ENCODE peak calls at places on chromosomes 4 and X, in ten cellular contexts. E is Daoy; Q is stimulated activated CD4-positive, alpha-beta T cell treated with anti-CD3 and anti-CD28 coated beads, TNF-alpha, amount 100 ng/mL, for 4 hours; C is smooth muscle cell of the brain vasculature; G is lower lobe of right lung; I is activated CD4-positive, alpha-beta T cell treated with anti-CD3 and anti-CD28 coated beads, Interleukin-2, amount 50 U/mL, for 1 hour; F is thyroid gland; D is heart right ventricle; Y is endothelial cell; S is fibroblast of lung. T is an unnamed sample.

GRCh38 chr4:157751631-157752030 is 421.2 kb downstream of the GASK1B start:
- DNase-seq in E (no peak), Q (no peak), C (no peak), G (no peak), I (no peak), F (no peak), D (no peak), Y (no peak), S (no peak), T (no peak)

GRCh38 chr4:142248946-142249345 is 597.2 kb downstream of the INPP4B start:
- DNase-seq in E (peak), Q (no peak), C (no peak), G (no peak), I (no peak), F (no peak), D (no peak), Y (no peak), S (peak), T (no peak)

GRCh38 chr4:86653237-86653865 is 59.2 kb downstream of the PTPN13 start:
- DNase-seq in E (peak), Q (no peak), C (no peak), G (no peak), I (no peak), F (no peak), D (no peak), Y (no peak), S (no peak), T (no peak)

GRCh38 chr4:154132406-154132805 is 343.5 kb upstream of the SFRP2 start:
- DNase-seq in E (peak), Q (no peak), C (no peak), G (no peak), I (no peak), F (no peak), D (no peak), Y (no peak), S (peak), T (no peak)

GRCh38 chr4:124640037-124640730 is 72.3 kb downstream of the ANKRD50 start:
- DNase-seq in E (peak), Q (no peak), C (no peak), G (no peak), I (no peak), F (peak), D (no peak), Y (no peak), S (peak), T (peak)

GRCh38 chr4:19400820-19401219 is 850.9 kb upstream of the SLIT2 start:
- DNase-seq in E (no peak), Q (no peak), C (no peak), G (no peak), I (no peak), F (no peak), D (no peak), Y (no peak), S (no peak), T (no peak)

GRCh38 chr4:29756966-29757365 is 963.2 kb upstream of the PCDH7 start:
- DNase-seq in E (no peak), Q (no peak), C (no peak), G (no peak), I (no peak), F (no peak), D (no peak), Y (no peak), S (no peak), T (no peak)

GRCh38 chrX:24260827-24261550 is 52.9 kb downstream of the SUPT20HL2 start:
- DNase-seq in E (peak), Q (no peak), C (no peak), G (peak), I (no peak), F (no peak), D (peak), Y (no peak), S (peak), T (peak)

GRCh38 chrX:152821145-152821765 is 9.3 kb downstream of the CETN2 start:
- DNase-seq in E (peak), Q (no peak), C (no peak), G (no peak), I (no peak), F (peak), D (no peak), Y (peak), S (peak), T (peak)

GRCh38 chr4:40990202-40990898 is 224.0 kb downstream of the APBB2 start:
- DNase-seq in E (peak), Q (no peak), C (peak), G (no peak), I (no peak), F (no peak), D (no peak), Y (no peak), S (peak), T (peak)

GRCh38 chrX:1323315-1323714 is 13.3 kb upstream of the IL3RA start:
- DNase-seq in E (peak), Q (peak), C (no peak), G (peak), I (peak), F (no peak), D (peak), Y (peak), S (no peak), T (peak)

GRCh38 chrX:10239611-10240064 is 82.9 kb downstream of the CLCN4 start:
- DNase-seq in E (peak), Q (no peak), C (no peak), G (no peak), I (no peak), F (no peak), D (no peak), Y (no peak), S (peak), T (peak)

GRCh38 chrX:64642482-64642881 is 247.2 kb upstream of the MTMR8 start:
- DNase-seq in E (no peak), Q (no peak), C (no peak), G (no peak), I (no peak), F (no peak), D (no peak), Y (peak), S (no peak), T (no peak)

GRCh38 chr4:35493977-35494376 is 750.3 kb downstream of the ARAP2 start:
- DNase-seq in E (no peak), Q (no peak), C (no peak), G (no peak), I (no peak), F (no peak), D (no peak), Y (no peak), S (no peak), T (no peak)

GRCh38 chrX:11724122-11725017 is 33.7 kb upstream of the MSL3 start:
- DNase-seq in E (peak), Q (no peak), C (peak), G (no peak), I (no peak), F (peak), D (peak), Y (peak), S (peak), T (peak)

GRCh38 chr4:179313823-179314222 is 1871.6 kb upstream of the AGA start:
- DNase-seq in E (no peak), Q (no peak), C (no peak), G (no peak), I (no peak), F (no peak), D (no peak), Y (no peak), S (no peak), T (no peak)

GRCh38 chrX:106415276-106415895 is 196.4 kb upstream of the RADX start:
- DNase-seq in E (peak), Q (no peak), C (no peak), G (no peak), I (no peak), F (no peak), D (no peak), Y (peak), S (peak), T (peak)

GRCh38 chr4:166197166-166197565 is 324.1 kb downstream of the TLL1 start:
- DNase-seq in E (no peak), Q (no peak), C (no peak), G (no peak), I (no peak), F (no peak), D (no peak), Y (no peak), S (peak), T (no peak)

GRCh38 chr4:17368408-17368807 is 143.5 kb downstream of the QDPR start:
- DNase-seq in E (no peak), Q (no peak), C (no peak), G (no peak), I (no peak), F (no peak), D (no peak), Y (no peak), S (peak), T (no peak)

GRCh38 chrX:139194571-139195280 is 335.8 kb upstream of the F9 start:
- DNase-seq in E (peak), Q (no peak), C (no peak), G (peak), I (no peak), F (peak), D (peak), Y (peak), S (peak), T (peak)

GRCh38 chrX:24257011-24257410 is 56.9 kb downstream of the SUPT20HL2 start:
- DNase-seq in E (no peak), Q (no peak), C (no peak), G (no peak), I (no peak), F (no peak), D (no peak), Y (no peak), S (no peak), T (no peak)

GRCh38 chr4:44629280-44629866 is 22.1 kb downstream of the YIPF7 start:
- DNase-seq in E (peak), Q (no peak), C (no peak), G (no peak), I (peak), F (peak), D (peak), Y (peak), S (peak), T (peak)

GRCh38 chr4:111064342-111064993 is 441.6 kb upstream of the PITX2 start:
- DNase-seq in E (peak), Q (no peak), C (peak), G (no peak), I (no peak), F (no peak), D (no peak), Y (no peak), S (peak), T (peak)

GRCh38 chrX:74505437-74505836 is 84.1 kb downstream of the SLC16A2 start:
- DNase-seq in E (no peak), Q (no peak), C (no peak), G (no peak), I (no peak), F (peak), D (no peak), Y (no peak), S (no peak), T (no peak)

GRCh38 chr4:181821039-181822004 is 421.9 kb upstream of the TENM3 start:
- DNase-seq in E (peak), Q (no peak), C (no peak), G (no peak), I (no peak), F (no peak), D (no peak), Y (no peak), S (peak), T (peak)

GRCh38 chr4:106284227-106284626 is 31.8 kb downstream of the TBCK start:
- DNase-seq in E (no peak), Q (no peak), C (no peak), G (no peak), I (no peak), F (no peak), D (no peak), Y (no peak), S (no peak), T (no peak)

GRCh38 chr4:127623755-127624087 is 9.0 kb upstream of the INTU start:
- DNase-seq in E (peak), Q (no peak), C (no peak), G (no peak), I (no peak), F (peak), D (no peak), Y (peak), S (peak), T (no peak)

GRCh38 chrX:97547873-97548578 is 664.3 kb downstream of the RPA4 start:
- DNase-seq in E (peak), Q (no peak), C (no peak), G (no peak), I (no peak), F (no peak), D (no peak), Y (no peak), S (peak), T (no peak)

GRCh38 chr4:186823989-186824388 is 100.3 kb upstream of the FAT1 start:
- DNase-seq in E (no peak), Q (no peak), C (no peak), G (no peak), I (no peak), F (no peak), D (no peak), Y (no peak), S (peak), T (no peak)

GRCh38 chrX:101164766-101165590 is 54.6 kb upstream of the DRP2 start:
- DNase-seq in E (no peak), Q (no peak), C (no peak), G (no peak), I (no peak), F (no peak), D (no peak), Y (no peak), S (peak), T (peak)

GRCh38 chr4:53306729-53307128 is 59.1 kb downstream of the SCFD2 start:
- DNase-seq in E (peak), Q (no peak), C (no peak), G (no peak), I (no peak), F (no peak), D (no peak), Y (no peak), S (peak), T (no peak)

GRCh38 chrX:22136711-22137110 is 104.6 kb downstream of the PHEX start:
- DNase-seq in E (no peak), Q (no peak), C (no peak), G (no peak), I (no peak), F (no peak), D (no peak), Y (no peak), S (no peak), T (no peak)

GRCh38 chr4:83830138-83830537 is 294.2 kb downstream of the GPAT3 start:
- DNase-seq in E (no peak), Q (no peak), C (no peak), G (no peak), I (no peak), F (no peak), D (no peak), Y (peak), S (no peak), T (no peak)

GRCh38 chr4:109588176-109588575 is 28.1 kb downstream of the MCUB start:
- DNase-seq in E (no peak), Q (no peak), C (no peak), G (no peak), I (peak), F (no peak), D (no peak), Y (no peak), S (no peak), T (no peak)

GRCh38 chrX:136954930-136955329 is 74.4 kb upstream of the RBMX start:
- DNase-seq in E (peak), Q (no peak), C (no peak), G (no peak), I (no peak), F (no peak), D (no peak), Y (no peak), S (peak), T (peak)

GRCh38 chr4:92012899-92013867 is 290.6 kb upstream of the GRID2 start:
- DNase-seq in E (no peak), Q (no peak), C (no peak), G (no peak), I (no peak), F (no peak), D (no peak), Y (peak), S (no peak), T (no peak)

GRCh38 chr4:27662426-27662825 is 801.8 kb downstream of the STIM2 start:
- DNase-seq in E (no peak), Q (no peak), C (no peak), G (no peak), I (no peak), F (no peak), D (no peak), Y (no peak), S (no peak), T (no peak)

T was measured in H4.